ENCODE peak calls at places on chromosomes 16 and 17, in five cellular contexts. P is HCT116, L is HepG2, C is GM12878, K is K562. A is an unnamed sample. For H3K9me3, the result is how much of the 10 kb centered on the place peaks cover.

GRCh38 chr16:23171234-23171948 is 11.2 kb upstream of the SCNN1G start:
- DNase-seq in P (no peak), L (no peak), C (no peak), K (no peak), A (no peak)

GRCh38 chr17:13601776-13602551 is at the start of gene HS3ST3A1:
- DNase-seq in P (no peak), L (no peak), C (no peak), K (peak), A (peak)

GRCh38 chr17:11852231-11852630 is 145.0 kb downstream of the ZNF18 start:
- DNase-seq in P (no peak), L (no peak), C (no peak), K (no peak), A (no peak)

GRCh38 chr17:47978324-47978723 is 7.4 kb downstream of the CDK5RAP3 start:
- DNase-seq in P (no peak), L (peak), C (no peak), K (peak), A (no peak)

GRCh38 chr17:9671559-9671958 is 26.2 kb downstream of the USP43 start:
- DNase-seq in P (no peak), L (no peak), C (no peak), K (no peak), A (no peak)

GRCh38 chr17:81482673-81483072 is 29.9 kb downstream of the ACTG1 start:
- DNase-seq in P (no peak), L (no peak), C (no peak), K (no peak), A (no peak)

GRCh38 chr17:42329025-42329976 is 41.0 kb downstream of the STAT5A start:
- DNase-seq in P (no peak), L (no peak), C (no peak), K (no peak), A (peak)

GRCh38 chr17:74632196-74632540 is 8.6 kb upstream of the CD300E start:
- DNase-seq in P (no peak), L (no peak), C (no peak), K (no peak), A (no peak)

GRCh38 chr17:8151641-8152111 is 528 bp downstream of the PER1 start:
- DNase-seq in P (no peak), L (no peak), C (no peak), K (no peak), A (no peak)

GRCh38 chr17:50259484-50260324 is 14.6 kb upstream of the TMEM92 start:
- DNase-seq in P (no peak), L (no peak), C (no peak), K (peak), A (no peak)

GRCh38 chr16:55225972-55226542 is 97.9 kb upstream of the IRX6 start:
- DNase-seq in P (no peak), L (no peak), C (no peak), K (no peak), A (no peak)

GRCh38 chr17:29124931-29125270 is 55.3 kb downstream of the MYO18A start:
- DNase-seq in P (no peak), L (no peak), C (no peak), K (peak), A (no peak)

GRCh38 chr16:68553186-68553585 is 14.1 kb downstream of the ZFP90 start:
- DNase-seq in P (no peak), L (no peak), C (no peak), K (no peak), A (no peak)
- H3K9me3 ChIP-seq in P (under half), L (half or more), C (under half), K (under half), A (under half)

GRCh38 chr16:70724146-70725023 is 38.5 kb upstream of the MTSS2 start:
- DNase-seq in P (no peak), L (peak), C (no peak), K (no peak), A (no peak)

GRCh38 chr16:70723740-70724145 is 37.9 kb upstream of the MTSS2 start:
- DNase-seq in P (no peak), L (no peak), C (no peak), K (no peak), A (no peak)

GRCh38 chr16:70725912-70726828 is 40.3 kb upstream of the MTSS2 start:
- DNase-seq in P (no peak), L (no peak), C (no peak), K (peak), A (no peak)

GRCh38 chr16:70726869-70727494 is 41.1 kb upstream of the MTSS2 start:
- DNase-seq in P (no peak), L (no peak), C (no peak), K (no peak), A (no peak)

DNA sequence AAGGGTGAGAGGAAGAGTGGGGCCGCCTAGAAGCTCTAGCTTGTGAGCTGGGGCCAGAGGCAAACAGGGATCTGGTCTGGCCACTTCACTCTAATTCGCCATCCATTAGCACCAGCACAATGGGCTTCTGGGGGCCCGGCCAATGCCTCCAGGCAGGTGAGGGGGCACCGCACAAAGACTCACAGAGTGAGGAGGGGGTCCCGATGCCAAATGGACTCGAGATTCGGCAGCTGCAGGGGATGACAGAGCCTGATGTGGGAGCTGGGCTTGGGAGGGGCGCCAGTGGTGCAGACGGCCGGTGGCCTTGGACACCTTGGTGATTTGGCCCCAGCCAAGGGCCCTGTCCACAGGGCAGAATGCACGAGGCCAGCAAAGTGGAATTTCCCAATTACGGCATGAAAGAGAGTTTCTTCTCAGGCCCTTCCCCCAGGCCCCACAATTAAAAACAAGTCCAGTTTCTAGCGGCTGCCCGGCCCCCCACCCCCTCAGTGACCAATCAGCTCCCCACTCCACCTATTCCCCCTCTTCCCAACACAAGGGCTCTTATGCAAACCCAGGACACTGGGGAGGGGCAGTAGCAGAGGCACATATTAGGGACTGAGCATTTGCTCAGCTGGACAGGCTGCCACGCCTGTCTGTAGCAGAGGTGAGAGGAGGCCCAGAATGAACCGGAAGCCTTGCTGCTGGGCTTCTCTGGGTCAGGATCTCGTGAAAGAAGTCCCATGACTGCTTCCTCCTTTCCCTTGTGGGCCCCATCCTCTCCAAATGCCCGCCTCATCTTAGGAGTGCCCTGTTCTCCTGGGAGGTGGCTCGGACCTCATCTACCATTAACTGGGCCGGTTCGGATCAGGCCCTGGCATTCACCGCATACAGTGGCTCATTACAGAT is 39.4 kb upstream of the MTSS2 start:
- DNase-seq in P (no peak), L (peak), C (no peak), K (no peak), A (no peak)
- TF ChIP-seq ATF3 in P (no peak), L (peak), C (no peak), K (no peak), A (no peak)

GRCh38 chr16:83389751-83390150 is 418.0 kb upstream of the HSBP1 start:
- DNase-seq in P (no peak), L (no peak), C (no peak), K (no peak), A (no peak)
- TF ChIP-seq SRF in P (no peak), L (no peak), C (no peak), K (no peak), A (no peak)

GRCh38 chr16:35144212-35144932 is 1685.0 kb downstream of the TP53TG3F start:
- DNase-seq in P (no peak), L (no peak), C (no peak), K (no peak), A (no peak)

GRCh38 chr16:35148748-35149147 is 1689.3 kb downstream of the TP53TG3F start:
- DNase-seq in P (no peak), L (no peak), C (no peak), K (no peak), A (no peak)

GRCh38 chr16:35146031-35146710 is 1686.8 kb downstream of the TP53TG3F start:
- DNase-seq in P (no peak), L (no peak), C (no peak), K (no peak), A (no peak)

GRCh38 chr16:35147556-35148504 is 1688.4 kb downstream of the TP53TG3F start:
- DNase-seq in P (no peak), L (no peak), C (no peak), K (no peak), A (no peak)

GRCh38 chr16:35146723-35147458 is 1687.5 kb downstream of the TP53TG3F start:
- DNase-seq in P (no peak), L (no peak), C (no peak), K (no peak), A (no peak)
- H3K9me3 ChIP-seq in P (under half), L (half or more), C (under half), K (under half), A (half or more)

DNA sequence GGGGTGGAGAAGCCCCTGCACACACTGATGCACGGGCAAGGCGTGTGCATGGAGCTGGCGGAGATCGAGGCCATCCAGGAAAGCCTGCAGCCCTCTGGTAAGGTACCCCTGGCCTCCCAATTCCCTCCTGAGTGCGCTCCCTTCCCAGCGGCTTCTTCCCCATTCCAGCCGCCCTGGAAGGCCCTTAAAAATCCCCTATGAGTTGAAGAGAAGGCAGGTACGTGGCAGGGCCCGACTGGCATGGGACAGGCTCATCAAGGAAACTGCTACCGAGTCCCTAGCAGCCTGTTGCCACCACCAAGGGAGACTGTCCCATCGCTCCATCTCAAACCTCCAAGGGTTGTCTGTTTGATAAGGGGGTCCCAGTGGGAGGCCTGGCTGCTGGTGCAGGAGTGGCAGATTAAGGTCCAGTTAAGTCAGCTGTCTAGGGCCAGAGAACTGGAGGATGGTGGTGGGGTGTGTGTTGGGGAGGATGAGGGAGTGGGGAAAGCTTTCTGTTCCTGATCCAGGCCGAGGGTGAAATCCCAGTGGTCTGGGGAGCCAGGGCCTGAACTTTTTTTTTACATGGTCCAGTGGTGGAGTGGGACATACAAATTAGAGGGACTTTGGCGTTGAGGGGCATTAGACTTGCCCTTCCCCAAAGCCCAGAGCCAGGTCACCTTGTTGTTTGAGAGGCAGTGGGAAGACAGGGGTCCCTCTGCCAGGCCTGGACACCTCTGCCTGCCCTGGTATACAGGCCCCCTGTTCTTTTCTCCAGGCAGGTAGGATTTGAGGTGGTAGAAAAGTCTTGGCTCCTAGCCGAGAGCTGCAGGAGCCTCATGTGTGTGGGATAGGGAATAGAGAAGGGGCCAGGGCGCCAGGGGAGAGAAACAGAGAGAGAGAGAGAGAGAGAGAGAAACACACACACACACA is 994 bp downstream of the IGFBP4 start:
- DNase-seq in P (no peak), L (no peak), C (no peak), K (no peak), A (peak)
- TF ChIP-seq ATF3 in P (no peak), L (no peak), C (no peak), K (no peak), A (no peak)

GRCh38 chr16:80369559-80369958 is 171.2 kb upstream of the DYNLRB2 start:
- DNase-seq in P (no peak), L (peak), C (no peak), K (no peak), A (peak)
- TF ChIP-seq SRF in P (no peak), L (no peak), C (no peak), K (no peak), A (no peak)

DNA sequence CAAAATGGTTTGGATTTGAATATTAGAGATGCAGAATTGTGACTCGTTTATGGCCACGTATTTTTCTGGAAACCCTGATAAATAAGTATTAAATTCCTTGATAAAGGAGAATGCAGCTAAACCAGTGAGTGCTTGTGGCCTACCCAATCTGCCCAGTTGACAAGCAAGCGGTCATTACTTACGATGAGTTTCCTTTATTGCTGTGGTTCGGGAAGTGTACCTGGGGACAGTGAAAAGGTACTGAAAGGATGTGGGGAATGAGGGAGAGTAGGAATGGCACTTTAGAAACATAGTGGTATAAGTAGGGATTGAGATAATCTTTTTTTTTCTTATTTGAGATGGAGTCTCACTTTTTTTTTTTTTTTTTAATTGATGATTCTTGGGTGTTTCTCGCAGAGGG is 33.8 kb downstream of the RBBP6 start:
- DNase-seq in P (no peak), L (no peak), C (no peak), K (no peak), A (no peak)
- H3K9me3 ChIP-seq in P (under half), L (under half), C (under half), K (under half), A (under half)

DNA sequence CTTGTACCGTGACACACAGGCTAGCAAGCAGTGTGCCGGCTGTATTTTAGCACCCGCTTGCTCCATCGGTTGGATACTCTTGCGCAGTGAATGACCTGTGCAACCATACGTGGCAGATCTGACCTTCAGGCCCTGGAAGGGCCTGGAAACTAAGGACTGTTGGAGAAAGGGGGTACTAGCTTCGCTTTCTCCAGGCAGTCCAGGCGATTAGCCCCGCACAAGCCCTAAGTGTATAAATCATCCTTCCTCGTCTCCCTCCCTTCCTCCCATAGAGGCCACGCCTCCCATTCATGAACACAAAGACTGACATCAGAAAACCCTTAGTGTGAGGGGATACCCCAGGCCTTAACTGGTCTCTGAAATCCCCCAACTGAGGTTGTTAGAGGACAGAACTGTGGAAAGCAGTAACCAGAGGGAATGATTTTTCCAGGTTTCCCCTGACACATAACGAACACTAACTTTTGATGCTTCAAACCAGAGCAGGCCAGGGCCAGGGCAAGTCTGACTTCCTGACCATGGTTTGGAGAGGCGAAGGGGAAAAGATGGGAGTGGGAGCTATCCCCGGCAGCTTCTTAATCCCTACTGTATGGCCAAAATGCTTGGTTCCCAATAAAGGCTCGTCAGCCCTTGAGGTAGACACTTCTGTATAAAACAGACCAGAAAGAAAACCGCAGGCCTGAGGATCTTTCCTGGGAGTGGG is 1.4 kb upstream of the DYNLL2 start:
- DNase-seq in P (no peak), L (no peak), C (no peak), K (peak), A (no peak)
- TF ChIP-seq ATF3 in P (no peak), L (no peak), C (no peak), K (no peak), A (no peak)

DNA sequence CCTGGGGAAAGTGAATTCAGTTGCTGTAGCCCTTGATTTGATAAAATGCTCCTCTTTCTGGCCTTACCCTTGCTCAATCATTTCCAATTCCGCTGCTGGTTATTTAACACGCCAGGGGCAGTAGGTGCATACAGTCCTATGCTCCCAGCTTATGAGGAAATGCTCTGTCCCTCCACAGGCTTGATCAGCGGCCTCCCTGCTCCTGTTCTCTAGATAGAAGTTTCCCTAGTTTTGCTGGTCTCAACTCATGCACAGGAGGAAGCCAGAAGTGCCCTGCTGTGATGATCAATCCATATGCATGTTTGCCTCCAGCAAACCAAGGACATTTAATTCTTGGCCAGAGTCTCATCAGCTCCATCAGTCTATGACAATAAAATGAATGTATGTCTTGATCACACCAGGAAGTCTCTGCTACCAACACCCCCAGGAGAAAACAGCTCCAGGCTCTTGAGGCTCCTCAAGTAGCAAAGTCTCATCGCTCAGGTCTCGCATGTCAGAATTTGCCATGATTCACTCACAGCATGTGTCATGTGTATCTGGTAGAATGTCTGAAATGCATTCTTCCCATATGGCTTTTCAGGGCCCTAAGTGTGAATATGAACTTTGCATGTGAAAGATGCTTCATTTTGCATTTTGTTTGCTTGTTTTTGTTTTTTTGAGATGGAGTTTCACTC is 208.9 kb downstream of the CDH13 start:
- DNase-seq in P (no peak), L (no peak), C (no peak), K (no peak), A (peak)
- TF ChIP-seq SRF in P (no peak), L (no peak), C (no peak), K (no peak), A (no peak)

GRCh38 chr17:82950525-82951102 is 110.8 kb upstream of the ZNF750 start:
- DNase-seq in P (no peak), L (no peak), C (no peak), K (no peak), A (no peak)
- H3K9me3 ChIP-seq in P (under half), L (under half), C (under half), K (under half), A (half or more)